ENCODE peak calls at places on chromosomes 7 and 10, in nine cellular contexts. Y is endothelial cell of umbilical vein, X is fibroblast of lung, G is body of pancreas, W is IMR-90, K is stomach, Q is astrocyte of the spinal cord, E is mammary epithelial cell, Z is lower lobe of right lung. C is an unnamed sample.
A peak's percentile ranks its signal among the peaks of the same experiment; 100 is the strongest.

GRCh38 chr7:157519798-157520244 is 183.0 kb downstream of the DNAJB6 start:
- DNase-seq in W (no peak), X (no peak), Q (no peak), Z (no peak), E (no peak), K (peak; percentile 20), Y (no peak), G (peak; percentile 3), C (no peak)

GRCh38 chr7:20798081-20798693 is 11.5 kb upstream of the SP8 start:
- DNase-seq in Y (peak; percentile 32), Q (no peak), W (no peak), G (peak; percentile 77), Z (peak; percentile 69), E (peak; percentile 59), X (peak; percentile 39), K (peak; percentile 73), C (no peak)

GRCh38 chr10:11473128-11473760 is 138.2 kb downstream of the USP6NL start:
- DNase-seq in Q (no peak), E (no peak), G (no peak), X (peak; percentile 33), Y (no peak), K (no peak), W (no peak), Z (no peak), C (no peak)

GRCh38 chr7:865921-866320 is 10.4 kb upstream of the GET4 start:
- DNase-seq in G (no peak), Q (no peak), E (no peak), X (no peak), Y (no peak), Z (no peak), K (no peak), W (no peak), C (no peak)

GRCh38 chr7:102967798-102968197 is 55.0 kb downstream of the LRRC17 start:
- DNase-seq in E (no peak), K (no peak), X (peak; percentile 87), Y (no peak), G (no peak), Z (no peak), W (peak; percentile 77), Q (peak; percentile 29), C (peak; percentile 55)

GRCh38 chr10:48289652-48290238 is 15.2 kb upstream of the FRMPD2 start:
- DNase-seq in K (peak; percentile 66), X (peak; percentile 33), Q (peak; percentile 30), Y (peak; percentile 64), E (peak; percentile 26), W (peak; percentile 40), Z (peak; percentile 55), G (peak; percentile 67), C (peak; percentile 73)

GRCh38 chr10:109450702-109451101 is 472.6 kb downstream of the XPNPEP1 start:
- DNase-seq in X (no peak), G (no peak), Z (no peak), K (no peak), Q (no peak), W (no peak), E (no peak), Y (no peak), C (no peak)

GRCh38 chr7:55387062-55387965 is 22.2 kb downstream of the LANCL2 start:
- DNase-seq in G (no peak), Z (no peak), K (no peak), E (peak; percentile 11), X (peak; percentile 19), W (peak; percentile 19), Q (peak; percentile 60), Y (peak; percentile 13), C (peak; percentile 42)

GRCh38 chr10:5599613-5600520 is 66.5 kb downstream of the ASB13 start:
- DNase-seq in G (no peak), X (no peak), Z (peak; percentile 13), Y (no peak), K (no peak), W (no peak), Q (no peak), E (no peak), C (no peak)

GRCh38 chr7:91041901-91042457 is 222.3 kb upstream of the FZD1 start:
- DNase-seq in G (no peak), X (peak; percentile 46), E (no peak), Y (no peak), Q (no peak), K (no peak), Z (no peak), W (no peak), C (no peak)

GRCh38 chr10:62831346-62831745 is 15.2 kb upstream of the EGR2 start:
- DNase-seq in X (peak; percentile 99), Y (no peak), K (no peak), G (no peak), W (peak; percentile 75), Z (no peak), E (peak; percentile 67), Q (peak; percentile 78), C (peak; percentile 39)

GRCh38 chr10:51422311-51423120 is 276.9 kb downstream of the CSTF2T start:
- DNase-seq in W (peak; percentile 76), G (peak; percentile 72), E (peak; percentile 14), Q (peak; percentile 71), Z (peak; percentile 47), Y (peak; percentile 72), X (peak; percentile 50), K (peak; percentile 67), C (peak; percentile 85)

GRCh38 chr7:112898432-112899290 is 108.5 kb upstream of the TMEM168 start:
- DNase-seq in E (peak; percentile 62), W (peak; percentile 76), Z (no peak), Q (peak; percentile 78), G (peak; percentile 66), K (peak; percentile 49), Y (peak; percentile 78), X (peak; percentile 64), C (peak; percentile 82)

GRCh38 chr7:123004931-123005330 is 9.4 kb upstream of the TAS2R16 start:
- DNase-seq in W (no peak), Q (peak; percentile 29), X (peak; percentile 62), K (no peak), G (no peak), Z (no peak), E (no peak), Y (no peak), C (no peak)

GRCh38 chr7:22672892-22673637 is 53.9 kb upstream of the IL6 start:
- DNase-seq in G (no peak), Z (no peak), Y (no peak), Q (peak; percentile 57), E (no peak), W (peak; percentile 46), X (no peak), K (no peak), C (no peak)

GRCh38 chr7:84384417-84384816 is 189.8 kb upstream of the SEMA3A start:
- DNase-seq in E (peak; percentile 40), K (no peak), Y (no peak), Z (no peak), X (peak; percentile 8), Q (no peak), W (peak; percentile 46), G (no peak), C (no peak)

DNA sequence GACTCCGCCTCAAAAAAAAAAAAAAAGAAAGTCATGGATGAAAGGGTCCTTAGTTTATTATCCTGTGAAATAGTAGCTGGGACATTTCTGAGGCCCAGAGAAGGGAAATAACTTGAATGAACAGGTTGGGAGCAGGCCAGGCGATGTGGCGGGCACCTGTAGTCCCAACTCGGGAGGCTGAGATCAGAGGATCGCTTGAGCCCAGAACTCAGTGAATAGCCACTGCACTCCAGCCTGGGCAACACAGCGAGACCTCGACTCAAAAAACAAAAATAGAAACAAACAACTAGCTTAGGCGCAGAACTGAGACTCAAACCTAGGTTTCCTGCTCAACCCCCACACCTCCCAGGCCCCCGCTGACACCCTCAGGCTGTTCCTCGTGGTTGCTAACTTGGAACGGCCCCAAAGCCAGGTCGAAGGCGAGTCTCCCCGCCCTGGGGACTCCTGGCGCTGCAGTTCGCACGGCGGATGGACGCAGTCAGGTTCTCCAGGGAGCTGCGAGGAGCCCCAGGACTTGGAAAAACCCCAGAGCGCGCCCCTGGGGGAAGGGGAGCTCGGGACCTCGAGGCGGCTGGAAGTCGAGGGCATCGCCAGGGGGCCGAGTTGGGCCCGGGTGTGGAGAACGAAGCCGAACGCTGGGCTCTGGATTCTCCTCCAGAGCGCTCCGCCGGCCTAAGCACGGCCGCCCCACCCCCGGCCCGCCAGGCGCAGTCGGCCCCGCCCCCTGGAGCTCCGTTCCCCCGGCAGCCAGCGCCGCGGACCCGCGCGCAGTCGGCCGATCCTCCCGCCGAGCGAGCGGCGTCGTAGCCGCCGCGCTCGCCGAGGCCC is at the start of gene STOX1:
- DNase-seq in Q (peak; percentile 47), Y (peak; percentile 60), E (peak; percentile 69), W (peak; percentile 51), X (peak; percentile 67), Z (peak; percentile 54), G (peak; percentile 57), K (peak; percentile 65), C (peak; percentile 41)
- TF ChIP-seq CTCF in Q (no peak), Y (no peak), E (no peak), W (no peak), X (no peak), Z (no peak), G (peak; percentile 4), K (no peak), C (no peak)

GRCh38 chr7:106423836-106424475 is 139.2 kb upstream of the NAMPT start:
- DNase-seq in E (no peak), W (no peak), Q (no peak), G (no peak), X (no peak), K (no peak), Z (no peak), Y (no peak), C (no peak)

GRCh38 chr7:106424476-106425016 is 139.8 kb upstream of the NAMPT start:
- DNase-seq in E (no peak), W (no peak), K (no peak), G (no peak), X (no peak), Z (no peak), Q (no peak), Y (no peak), C (no peak)

GRCh38 chr7:106425017-106425719 is 140.4 kb upstream of the NAMPT start:
- DNase-seq in E (peak; percentile 99), W (peak; percentile 100), G (peak; percentile 63), K (peak; percentile 78), Z (peak; percentile 69), X (peak; percentile 99), Y (peak; percentile 86), Q (peak; percentile 98), C (peak; percentile 97)

GRCh38 chr7:106421181-106421762 is 136.5 kb upstream of the NAMPT start:
- DNase-seq in Z (peak; percentile 76), Q (peak; percentile 94), K (peak; percentile 43), X (peak; percentile 96), G (peak; percentile 36), Y (peak; percentile 86), W (peak; percentile 95), E (peak; percentile 41), C (peak; percentile 86)

GRCh38 chr7:106423111-106423510 is 138.3 kb upstream of the NAMPT start:
- DNase-seq in X (no peak), Z (no peak), E (no peak), Q (no peak), W (no peak), Y (no peak), G (no peak), K (no peak), C (no peak)
- H3K4me3 ChIP-seq in X (no peak overlapping the region), Z (no peak overlapping the region), E (no peak overlapping the region), Q (no peak overlapping the region), W (no peak overlapping the region), Y (no peak overlapping the region), G (no peak overlapping the region), K (no peak overlapping the region), C (no peak overlapping the region)

GRCh38 chr10:101353692-101354583 is at the start of gene BTRC:
- DNase-seq in Y (peak; percentile 100), E (peak; percentile 100), Z (peak; percentile 97), Q (peak; percentile 100), G (peak; percentile 96), K (peak; percentile 97), X (peak; percentile 100), W (peak; percentile 99), C (peak; percentile 100)
- TF ChIP-seq CTCF in Y (no peak), E (no peak), Z (no peak), Q (no peak), G (no peak), K (no peak), X (no peak), W (no peak), C (peak; percentile 6)

GRCh38 chr10:102241037-102241443 is 272 bp downstream of the PITX3 start:
- DNase-seq in Q (no peak), Y (no peak), G (no peak), W (no peak), Z (no peak), K (no peak), X (no peak), E (no peak), C (peak; percentile 41)
- H3K4me3 ChIP-seq in Q (peak overlapping the region; percentile 62), Y (peak overlapping the region; percentile 28), G (peak overlapping the region; percentile 45), W (peak overlapping the region; percentile 65), Z (peak overlapping the region; percentile 70), K (peak overlapping the region; percentile 49), X (peak overlapping the region; percentile 65), E (peak overlapping the region; percentile 61), C (peak overlapping the region; percentile 66)